ENCODE peak calls at places on chromosome 15, in five cellular contexts. One of them, this sample, is unnamed. For H3K79me2, the result is how much of the 10 kb centered on the place peaks cover.

GRCh38 chr15:74565381-74566085 is 24.5 kb downstream of the ARID3B start:
- DNase-seq in GM23338: no peak
- DNase-seq in PC-3: no peak
- DNase-seq in fibroblast of lung: no peak
- DNase-seq in mesendoderm: no peak
- DNase-seq in this sample: no peak

GRCh38 chr15:62719316-62719715 is 323.2 kb upstream of the TPM1 start:
- DNase-seq in fibroblast of lung: peak
- DNase-seq in PC-3: no peak
- DNase-seq in GM23338: no peak
- DNase-seq in mesendoderm: no peak
- DNase-seq in this sample: no peak

GRCh38 chr15:42591238-42591936 is 16.0 kb downstream of the STARD9 start:
- DNase-seq in fibroblast of lung: peak
- DNase-seq in GM23338: peak
- DNase-seq in PC-3: peak
- DNase-seq in mesendoderm: peak
- DNase-seq in this sample: no peak

GRCh38 chr15:64653757-64654156 is 121.6 kb downstream of the RBPMS2 start:
- DNase-seq in mesendoderm: no peak
- DNase-seq in fibroblast of lung: peak
- DNase-seq in GM23338: no peak
- DNase-seq in PC-3: peak
- DNase-seq in this sample: no peak

GRCh38 chr15:73573071-73573470 is 60.1 kb downstream of the NPTN start:
- DNase-seq in PC-3: no peak
- DNase-seq in fibroblast of lung: no peak
- DNase-seq in GM23338: no peak
- DNase-seq in mesendoderm: no peak
- DNase-seq in this sample: no peak

GRCh38 chr15:45794768-45795486 is 160.1 kb downstream of the SQOR start:
- DNase-seq in PC-3: no peak
- DNase-seq in mesendoderm: no peak
- DNase-seq in GM23338: no peak
- DNase-seq in fibroblast of lung: no peak
- DNase-seq in this sample: no peak

GRCh38 chr15:92821491-92822116 is 78.5 kb upstream of the CHD2 start:
- DNase-seq in mesendoderm: peak
- DNase-seq in PC-3: peak
- DNase-seq in GM23338: no peak
- DNase-seq in fibroblast of lung: peak
- DNase-seq in this sample: no peak

GRCh38 chr15:41971089-41971892 is 1.1 kb downstream of the EHD4 start:
- DNase-seq in GM23338: peak
- DNase-seq in fibroblast of lung: peak
- DNase-seq in PC-3: peak
- DNase-seq in mesendoderm: peak
- DNase-seq in this sample: no peak

GRCh38 chr15:50945725-50946124 is 37.2 kb downstream of the AP4E1 start:
- DNase-seq in GM23338: no peak
- DNase-seq in mesendoderm: no peak
- DNase-seq in fibroblast of lung: peak
- DNase-seq in PC-3: peak
- DNase-seq in this sample: no peak

GRCh38 chr15:42273900-42274692 is 863 bp upstream of the TMEM87A start:
- DNase-seq in PC-3: peak
- DNase-seq in fibroblast of lung: peak
- DNase-seq in mesendoderm: no peak
- DNase-seq in GM23338: peak
- DNase-seq in this sample: peak

GRCh38 chr15:23616536-23616935 is 31.1 kb downstream of the MAGEL2 start:
- DNase-seq in fibroblast of lung: no peak
- DNase-seq in GM23338: no peak
- DNase-seq in PC-3: no peak
- DNase-seq in mesendoderm: no peak
- DNase-seq in this sample: no peak

GRCh38 chr15:90642464-90643300 is 74.5 kb upstream of the BLM start:
- DNase-seq in PC-3: no peak
- DNase-seq in mesendoderm: peak
- DNase-seq in GM23338: peak
- DNase-seq in fibroblast of lung: no peak
- DNase-seq in this sample: no peak

GRCh38 chr15:45333550-45333949 is 44.8 kb downstream of the GATM start:
- DNase-seq in GM23338: no peak
- DNase-seq in mesendoderm: no peak
- DNase-seq in PC-3: peak
- DNase-seq in fibroblast of lung: peak
- DNase-seq in this sample: no peak

GRCh38 chr15:67331676-67332075 is 77.1 kb downstream of the IQCH start:
- DNase-seq in fibroblast of lung: no peak
- DNase-seq in GM23338: no peak
- DNase-seq in PC-3: no peak
- DNase-seq in mesendoderm: no peak
- DNase-seq in this sample: no peak

GRCh38 chr15:88498991-88499390 is 31.5 kb downstream of the MRPS11 start:
- DNase-seq in GM23338: no peak
- DNase-seq in PC-3: no peak
- DNase-seq in fibroblast of lung: no peak
- DNase-seq in mesendoderm: no peak
- DNase-seq in this sample: no peak

GRCh38 chr15:48609486-48609885 is 36.0 kb downstream of the FBN1 start:
- DNase-seq in PC-3: no peak
- DNase-seq in GM23338: no peak
- DNase-seq in fibroblast of lung: no peak
- DNase-seq in mesendoderm: no peak
- DNase-seq in this sample: no peak

GRCh38 chr15:31299588-31300207 is 26.9 kb upstream of the KLF13 start:
- DNase-seq in GM23338: no peak
- DNase-seq in PC-3: no peak
- DNase-seq in mesendoderm: no peak
- DNase-seq in fibroblast of lung: no peak
- DNase-seq in this sample: no peak

GRCh38 chr15:38149315-38149714 is 103.3 kb upstream of the SPRED1 start:
- DNase-seq in PC-3: no peak
- DNase-seq in fibroblast of lung: no peak
- DNase-seq in mesendoderm: no peak
- DNase-seq in GM23338: no peak
- DNase-seq in this sample: no peak

GRCh38 chr15:70964058-70964457 is 71.4 kb downstream of the LRRC49 start:
- DNase-seq in mesendoderm: no peak
- DNase-seq in GM23338: no peak
- DNase-seq in PC-3: no peak
- DNase-seq in fibroblast of lung: no peak
- DNase-seq in this sample: no peak

GRCh38 chr15:23687143-23687470 is at the start of gene NDN:
- DNase-seq in mesendoderm: peak
- DNase-seq in fibroblast of lung: peak
- DNase-seq in GM23338: peak
- DNase-seq in PC-3: no peak
- DNase-seq in this sample: no peak

GRCh38 chr15:43433160-43433559 is 59.8 kb downstream of the TP53BP1 start:
- DNase-seq in mesendoderm: no peak
- DNase-seq in fibroblast of lung: peak
- DNase-seq in GM23338: no peak
- DNase-seq in PC-3: no peak
- DNase-seq in this sample: no peak

GRCh38 chr15:64693134-64693533 is 82.3 kb downstream of the RBPMS2 start:
- DNase-seq in fibroblast of lung: peak
- DNase-seq in mesendoderm: no peak
- DNase-seq in GM23338: no peak
- DNase-seq in PC-3: peak
- DNase-seq in this sample: no peak

GRCh38 chr15:64144192-64144564 is 7.4 kb upstream of the SNX22 start:
- DNase-seq in GM23338: no peak
- DNase-seq in PC-3: no peak
- DNase-seq in mesendoderm: no peak
- DNase-seq in fibroblast of lung: no peak
- DNase-seq in this sample: no peak

GRCh38 chr15:74389115-74390048 is 21.9 kb upstream of the CYP11A1 start:
- DNase-seq in mesendoderm: peak
- DNase-seq in fibroblast of lung: no peak
- DNase-seq in GM23338: no peak
- DNase-seq in PC-3: no peak
- DNase-seq in this sample: no peak

GRCh38 chr15:75346796-75347221 is at the start of gene NEIL1:
- DNase-seq in mesendoderm: peak
- DNase-seq in GM23338: peak
- DNase-seq in fibroblast of lung: no peak
- DNase-seq in PC-3: peak
- DNase-seq in this sample: no peak

GRCh38 chr15:55322452-55322851 is 3.4 kb downstream of the PIGB start:
- DNase-seq in GM23338: no peak
- DNase-seq in mesendoderm: no peak
- DNase-seq in PC-3: no peak
- DNase-seq in fibroblast of lung: no peak
- DNase-seq in this sample: no peak

GRCh38 chr15:66661432-66662096 is 40.5 kb upstream of the SMAD6 start:
- DNase-seq in GM23338: no peak
- DNase-seq in mesendoderm: peak
- DNase-seq in fibroblast of lung: no peak
- DNase-seq in PC-3: no peak
- DNase-seq in this sample: no peak

GRCh38 chr15:74624020-74624602 is 8.5 kb downstream of the CLK3 start:
- DNase-seq in fibroblast of lung: no peak
- DNase-seq in GM23338: no peak
- DNase-seq in mesendoderm: no peak
- DNase-seq in PC-3: no peak
- DNase-seq in this sample: no peak

GRCh38 chr15:85021409-85021808 is 39.8 kb downstream of the PDE8A start:
- DNase-seq in GM23338: no peak
- DNase-seq in fibroblast of lung: no peak
- DNase-seq in mesendoderm: no peak
- DNase-seq in PC-3: no peak
- DNase-seq in this sample: no peak
- H3K79me2 ChIP-seq in GM23338: under half
- H3K79me2 ChIP-seq in fibroblast of lung: under half
- H3K79me2 ChIP-seq in mesendoderm: under half
- H3K79me2 ChIP-seq in PC-3: half or more
- H3K79me2 ChIP-seq in this sample: under half

GRCh38 chr15:36362508-36362907 is 216.9 kb upstream of the CDIN1 start:
- DNase-seq in PC-3: no peak
- DNase-seq in GM23338: no peak
- DNase-seq in mesendoderm: peak
- DNase-seq in fibroblast of lung: peak
- DNase-seq in this sample: no peak

GRCh38 chr15:36364377-36364776 is 215.0 kb upstream of the CDIN1 start:
- DNase-seq in fibroblast of lung: no peak
- DNase-seq in PC-3: no peak
- DNase-seq in GM23338: no peak
- DNase-seq in mesendoderm: no peak
- DNase-seq in this sample: no peak

GRCh38 chr15:36359286-36359685 is 220.1 kb upstream of the CDIN1 start:
- DNase-seq in PC-3: no peak
- DNase-seq in fibroblast of lung: no peak
- DNase-seq in mesendoderm: no peak
- DNase-seq in GM23338: no peak
- DNase-seq in this sample: no peak

GRCh38 chr15:36363335-36363734 is 216.1 kb upstream of the CDIN1 start:
- DNase-seq in GM23338: no peak
- DNase-seq in mesendoderm: peak
- DNase-seq in fibroblast of lung: peak
- DNase-seq in PC-3: peak
- DNase-seq in this sample: no peak

DNA sequence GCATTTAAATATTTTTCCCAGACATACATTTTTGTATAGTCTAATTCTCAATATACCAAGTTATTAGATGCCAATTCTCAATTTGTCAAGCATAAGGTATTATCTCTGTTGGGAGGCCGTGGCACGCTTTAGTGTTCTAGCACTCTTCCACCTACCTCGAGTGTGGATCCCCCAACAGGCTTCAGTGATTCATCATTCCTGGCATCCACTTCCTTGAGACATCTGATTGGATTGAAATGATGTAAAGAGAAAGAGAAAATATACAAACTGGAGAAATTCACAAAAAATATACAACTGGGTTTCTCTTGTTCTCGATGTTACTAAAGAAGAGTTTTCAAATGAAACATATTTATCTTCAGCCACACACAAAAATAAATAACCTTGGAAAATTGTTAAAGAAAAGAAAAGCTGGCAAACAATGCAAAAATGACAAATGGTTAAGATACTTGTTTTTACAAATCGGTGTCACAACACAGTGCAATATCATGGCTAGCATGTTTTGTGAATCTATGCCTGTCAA is 218.0 kb upstream of the CDIN1 start:
- DNase-seq in fibroblast of lung: peak
- DNase-seq in PC-3: peak
- DNase-seq in GM23338: no peak
- DNase-seq in mesendoderm: peak
- DNase-seq in this sample: no peak
- H3K4me2 ChIP-seq in fibroblast of lung: no peak
- H3K4me2 ChIP-seq in PC-3: no peak
- H3K4me2 ChIP-seq in GM23338: no peak
- H3K4me2 ChIP-seq in mesendoderm: no peak
- H3K4me2 ChIP-seq in this sample: no peak

GRCh38 chr15:78206326-78207109 is 27.8 kb downstream of the ACSBG1 start:
- DNase-seq in mesendoderm: peak
- DNase-seq in PC-3: no peak
- DNase-seq in GM23338: no peak
- DNase-seq in fibroblast of lung: peak
- DNase-seq in this sample: no peak

GRCh38 chr15:78204351-78205309 is 29.7 kb downstream of the ACSBG1 start:
- DNase-seq in mesendoderm: no peak
- DNase-seq in fibroblast of lung: no peak
- DNase-seq in PC-3: no peak
- DNase-seq in GM23338: no peak
- DNase-seq in this sample: no peak

GRCh38 chr15:78205856-78206255 is 28.5 kb downstream of the ACSBG1 start:
- DNase-seq in fibroblast of lung: no peak
- DNase-seq in mesendoderm: no peak
- DNase-seq in PC-3: no peak
- DNase-seq in GM23338: no peak
- DNase-seq in this sample: no peak

GRCh38 chr15:78207110-78207458 is 27.3 kb downstream of the ACSBG1 start:
- DNase-seq in fibroblast of lung: no peak
- DNase-seq in GM23338: no peak
- DNase-seq in PC-3: no peak
- DNase-seq in mesendoderm: no peak
- DNase-seq in this sample: no peak

DNA sequence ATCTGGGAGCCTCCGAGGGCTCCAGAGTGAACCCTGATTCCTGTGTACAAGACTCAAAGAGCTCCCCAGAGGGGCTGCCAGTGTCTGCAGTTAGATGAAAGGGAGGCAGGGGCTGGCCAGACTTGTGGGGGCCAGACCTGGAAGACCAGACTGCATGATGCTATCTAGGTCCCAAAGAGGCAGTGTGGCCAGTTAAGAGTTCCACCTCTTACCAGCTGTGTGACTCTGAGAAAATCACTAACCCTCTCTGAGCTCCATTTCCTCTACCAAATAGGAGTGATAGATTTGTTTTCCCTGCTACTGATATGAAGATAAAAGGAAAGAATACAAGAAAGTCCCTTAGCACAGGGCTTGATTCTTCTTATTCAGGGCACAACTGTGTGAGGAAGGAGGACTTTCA is 29.0 kb downstream of the ACSBG1 start:
- DNase-seq in GM23338: no peak
- DNase-seq in fibroblast of lung: no peak
- DNase-seq in mesendoderm: no peak
- DNase-seq in PC-3: no peak
- DNase-seq in this sample: no peak
- H3K79me2 ChIP-seq in GM23338: under half
- H3K79me2 ChIP-seq in fibroblast of lung: under half
- H3K79me2 ChIP-seq in mesendoderm: under half
- H3K79me2 ChIP-seq in PC-3: under half
- H3K79me2 ChIP-seq in this sample: under half

GRCh38 chr15:40925863-40926658 is 3.1 kb upstream of the DLL4 start:
- DNase-seq in mesendoderm: peak
- DNase-seq in fibroblast of lung: peak
- DNase-seq in GM23338: peak
- DNase-seq in PC-3: no peak
- DNase-seq in this sample: no peak
- H3K4me2 ChIP-seq in mesendoderm: peak
- H3K4me2 ChIP-seq in fibroblast of lung: peak
- H3K4me2 ChIP-seq in GM23338: peak
- H3K4me2 ChIP-seq in PC-3: peak
- H3K4me2 ChIP-seq in this sample: peak

This sample was measured in keratinocyte.